ENCODE peak calls at places on chromosomes 13 and 19, in seven cellular contexts. One of them, this sample, is unnamed.

GRCh38 chr19:5594521-5594950 is 26.8 kb upstream of the TINCR start:
- DNase-seq in B cell: no peak
- DNase-seq in A549: no peak
- DNase-seq in heart left ventricle: no peak
- DNase-seq in DND-41: no peak
- DNase-seq in HCT116: no peak
- DNase-seq in neural crest cell: no peak
- DNase-seq in this sample: no peak

GRCh38 chr13:49936943-49937273 is 768 bp upstream of the SPRYD7 start:
- DNase-seq in heart left ventricle: no peak
- DNase-seq in DND-41: no peak
- DNase-seq in HCT116: no peak
- DNase-seq in B cell: no peak
- DNase-seq in A549: no peak
- DNase-seq in neural crest cell: no peak
- DNase-seq in this sample: no peak

GRCh38 chr19:46976845-46977320 is 42.8 kb upstream of the NPAS1 start:
- DNase-seq in heart left ventricle: peak
- DNase-seq in B cell: no peak
- DNase-seq in A549: no peak
- DNase-seq in HCT116: no peak
- DNase-seq in neural crest cell: no peak
- DNase-seq in DND-41: no peak
- DNase-seq in this sample: no peak

GRCh38 chr13:48232420-48233096 is 448 bp upstream of the ITM2B start:
- DNase-seq in A549: peak
- DNase-seq in heart left ventricle: no peak
- DNase-seq in HCT116: no peak
- DNase-seq in DND-41: no peak
- DNase-seq in B cell: peak
- DNase-seq in neural crest cell: no peak
- DNase-seq in this sample: no peak

GRCh38 chr13:46893820-46894533 is 2.9 kb downstream of the HTR2A start:
- DNase-seq in heart left ventricle: peak
- DNase-seq in B cell: peak
- DNase-seq in A549: peak
- DNase-seq in HCT116: peak
- DNase-seq in neural crest cell: peak
- DNase-seq in DND-41: peak
- DNase-seq in this sample: peak

GRCh38 chr13:102697929-102698648 is 3.2 kb upstream of the METTL21C start:
- DNase-seq in DND-41: no peak
- DNase-seq in B cell: no peak
- DNase-seq in A549: no peak
- DNase-seq in HCT116: no peak
- DNase-seq in neural crest cell: no peak
- DNase-seq in heart left ventricle: no peak
- DNase-seq in this sample: no peak

GRCh38 chr13:79380943-79381445 is 25.1 kb downstream of the RBM26 start:
- DNase-seq in heart left ventricle: no peak
- DNase-seq in HCT116: no peak
- DNase-seq in neural crest cell: no peak
- DNase-seq in DND-41: no peak
- DNase-seq in A549: no peak
- DNase-seq in B cell: no peak
- DNase-seq in this sample: no peak

GRCh38 chr13:64758520-64758919 is 2471.6 kb downstream of the PCDH9 start:
- DNase-seq in A549: no peak
- DNase-seq in B cell: no peak
- DNase-seq in DND-41: no peak
- DNase-seq in HCT116: no peak
- DNase-seq in neural crest cell: no peak
- DNase-seq in heart left ventricle: no peak
- DNase-seq in this sample: no peak

GRCh38 chr19:12792853-12793289 is 1.6 kb downstream of the JUNB start:
- DNase-seq in A549: no peak
- DNase-seq in HCT116: no peak
- DNase-seq in heart left ventricle: no peak
- DNase-seq in neural crest cell: no peak
- DNase-seq in DND-41: no peak
- DNase-seq in B cell: no peak
- DNase-seq in this sample: no peak

GRCh38 chr13:76094645-76095044 is 458.5 kb downstream of the LMO7 start:
- DNase-seq in neural crest cell: no peak
- DNase-seq in HCT116: no peak
- DNase-seq in A549: no peak
- DNase-seq in heart left ventricle: no peak
- DNase-seq in DND-41: no peak
- DNase-seq in B cell: no peak
- DNase-seq in this sample: no peak

GRCh38 chr13:100128373-100128772 is 39.5 kb downstream of the PCCA start:
- DNase-seq in neural crest cell: no peak
- DNase-seq in B cell: no peak
- DNase-seq in DND-41: no peak
- DNase-seq in HCT116: no peak
- DNase-seq in A549: peak
- DNase-seq in heart left ventricle: no peak
- DNase-seq in this sample: no peak

GRCh38 chr13:98879965-98880364 is 97.9 kb downstream of the DOCK9 start:
- DNase-seq in B cell: no peak
- DNase-seq in HCT116: no peak
- DNase-seq in heart left ventricle: no peak
- DNase-seq in DND-41: no peak
- DNase-seq in neural crest cell: no peak
- DNase-seq in A549: no peak
- DNase-seq in this sample: no peak

GRCh38 chr13:100673831-100674362 is 698 bp downstream of the TMTC4 start:
- DNase-seq in A549: peak
- DNase-seq in B cell: no peak
- DNase-seq in heart left ventricle: peak
- DNase-seq in HCT116: peak
- DNase-seq in neural crest cell: no peak
- DNase-seq in DND-41: peak
- DNase-seq in this sample: peak

GRCh38 chr13:60811581-60811980 is 414.6 kb downstream of the TDRD3 start:
- DNase-seq in B cell: no peak
- DNase-seq in A549: no peak
- DNase-seq in neural crest cell: no peak
- DNase-seq in heart left ventricle: no peak
- DNase-seq in HCT116: no peak
- DNase-seq in DND-41: no peak
- DNase-seq in this sample: no peak

GRCh38 chr13:90121784-90122183 is 1225.7 kb upstream of the MIR17HG start:
- DNase-seq in heart left ventricle: no peak
- DNase-seq in B cell: no peak
- DNase-seq in neural crest cell: no peak
- DNase-seq in HCT116: no peak
- DNase-seq in DND-41: no peak
- DNase-seq in A549: no peak
- DNase-seq in this sample: no peak

GRCh38 chr13:39910041-39910440 is 254.6 kb downstream of the COG6 start:
- DNase-seq in A549: no peak
- DNase-seq in DND-41: no peak
- DNase-seq in neural crest cell: no peak
- DNase-seq in heart left ventricle: no peak
- DNase-seq in HCT116: no peak
- DNase-seq in B cell: no peak
- DNase-seq in this sample: no peak

GRCh38 chr13:80363890-80364503 is 23.1 kb upstream of the SPRY2 start:
- DNase-seq in HCT116: no peak
- DNase-seq in heart left ventricle: no peak
- DNase-seq in A549: peak
- DNase-seq in neural crest cell: no peak
- DNase-seq in DND-41: no peak
- DNase-seq in B cell: no peak
- DNase-seq in this sample: no peak

GRCh38 chr19:10718205-10719196 is 622 bp downstream of the DNM2 start:
- DNase-seq in DND-41: peak
- DNase-seq in neural crest cell: peak
- DNase-seq in A549: no peak
- DNase-seq in B cell: peak
- DNase-seq in heart left ventricle: peak
- DNase-seq in HCT116: no peak
- DNase-seq in this sample: peak

GRCh38 chr13:110528371-110528770 is 33.2 kb downstream of the RAB20 start:
- DNase-seq in DND-41: no peak
- DNase-seq in HCT116: no peak
- DNase-seq in neural crest cell: no peak
- DNase-seq in A549: no peak
- DNase-seq in heart left ventricle: no peak
- DNase-seq in B cell: no peak
- DNase-seq in this sample: no peak

GRCh38 chr13:48749699-48750473 is 96.2 kb downstream of the CYSLTR2 start:
- DNase-seq in heart left ventricle: peak
- DNase-seq in DND-41: no peak
- DNase-seq in neural crest cell: peak
- DNase-seq in A549: peak
- DNase-seq in HCT116: peak
- DNase-seq in B cell: no peak
- DNase-seq in this sample: peak

GRCh38 chr13:27065582-27065981 is 106.0 kb downstream of the USP12 start:
- DNase-seq in HCT116: no peak
- DNase-seq in neural crest cell: no peak
- DNase-seq in A549: no peak
- DNase-seq in heart left ventricle: no peak
- DNase-seq in DND-41: no peak
- DNase-seq in B cell: no peak
- DNase-seq in this sample: no peak

GRCh38 chr19:29287061-29287460 is 74.1 kb upstream of the UQCRFS1 start:
- DNase-seq in A549: no peak
- DNase-seq in neural crest cell: no peak
- DNase-seq in B cell: no peak
- DNase-seq in DND-41: no peak
- DNase-seq in HCT116: no peak
- DNase-seq in heart left ventricle: no peak
- DNase-seq in this sample: no peak

GRCh38 chr19:15378529-15379082 is 981 bp downstream of the AKAP8 start:
- DNase-seq in HCT116: no peak
- DNase-seq in A549: peak
- DNase-seq in neural crest cell: peak
- DNase-seq in DND-41: peak
- DNase-seq in heart left ventricle: no peak
- DNase-seq in B cell: no peak
- DNase-seq in this sample: peak

GRCh38 chr19:28239270-28239669 is 973.7 kb downstream of the UQCRFS1 start:
- DNase-seq in DND-41: peak
- DNase-seq in HCT116: no peak
- DNase-seq in heart left ventricle: no peak
- DNase-seq in B cell: no peak
- DNase-seq in neural crest cell: peak
- DNase-seq in A549: peak
- DNase-seq in this sample: no peak
- TF ChIP-seq CTCF in DND-41: peak
- TF ChIP-seq CTCF in HCT116: no peak
- TF ChIP-seq CTCF in heart left ventricle: no peak
- TF ChIP-seq CTCF in B cell: no peak
- TF ChIP-seq CTCF in neural crest cell: peak
- TF ChIP-seq CTCF in A549: no peak
- TF ChIP-seq CTCF in this sample: no peak

DNA sequence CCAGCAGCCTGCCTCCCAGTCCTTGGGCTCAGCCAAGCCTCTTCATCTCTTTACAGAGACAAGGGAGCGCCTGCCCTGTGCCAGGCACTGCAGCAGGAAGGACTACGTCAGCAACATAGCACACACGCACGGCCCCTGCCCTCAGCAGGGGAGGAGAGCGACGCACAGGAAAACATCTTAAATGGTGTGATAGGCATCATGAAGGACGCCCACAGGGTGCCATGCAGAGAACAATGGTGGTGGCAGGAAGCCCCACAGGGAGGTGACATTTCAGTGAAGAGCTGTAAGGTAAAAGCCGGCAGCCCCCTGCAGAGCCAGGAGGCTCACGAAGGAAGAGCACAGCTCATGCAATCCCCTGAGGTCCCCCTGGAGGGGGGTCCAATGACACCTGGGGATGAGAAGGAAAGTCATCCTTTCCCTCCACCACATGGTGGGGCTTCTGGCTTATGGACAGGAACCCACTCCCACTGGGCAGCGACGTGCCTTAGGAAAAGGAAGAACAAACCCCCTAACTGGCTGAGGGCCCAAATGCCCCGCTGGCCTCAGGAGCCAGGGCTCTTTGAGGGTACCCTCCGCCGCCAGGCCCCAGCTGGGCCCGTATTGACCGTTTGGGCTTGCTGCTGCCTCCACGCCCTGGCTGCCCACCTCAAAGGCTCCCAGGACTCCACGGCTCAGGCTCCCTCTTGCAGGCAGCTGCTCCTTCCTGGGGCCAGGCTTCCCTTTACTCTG is 37.3 kb upstream of the C13orf42 start:
- DNase-seq in DND-41: no peak
- DNase-seq in B cell: no peak
- DNase-seq in HCT116: no peak
- DNase-seq in heart left ventricle: no peak
- DNase-seq in A549: no peak
- DNase-seq in neural crest cell: no peak
- DNase-seq in this sample: no peak
- TF ChIP-seq CTCF in DND-41: no peak
- TF ChIP-seq CTCF in B cell: no peak
- TF ChIP-seq CTCF in HCT116: no peak
- TF ChIP-seq CTCF in heart left ventricle: no peak
- TF ChIP-seq CTCF in A549: no peak
- TF ChIP-seq CTCF in neural crest cell: no peak
- TF ChIP-seq CTCF in this sample: no peak

DNA sequence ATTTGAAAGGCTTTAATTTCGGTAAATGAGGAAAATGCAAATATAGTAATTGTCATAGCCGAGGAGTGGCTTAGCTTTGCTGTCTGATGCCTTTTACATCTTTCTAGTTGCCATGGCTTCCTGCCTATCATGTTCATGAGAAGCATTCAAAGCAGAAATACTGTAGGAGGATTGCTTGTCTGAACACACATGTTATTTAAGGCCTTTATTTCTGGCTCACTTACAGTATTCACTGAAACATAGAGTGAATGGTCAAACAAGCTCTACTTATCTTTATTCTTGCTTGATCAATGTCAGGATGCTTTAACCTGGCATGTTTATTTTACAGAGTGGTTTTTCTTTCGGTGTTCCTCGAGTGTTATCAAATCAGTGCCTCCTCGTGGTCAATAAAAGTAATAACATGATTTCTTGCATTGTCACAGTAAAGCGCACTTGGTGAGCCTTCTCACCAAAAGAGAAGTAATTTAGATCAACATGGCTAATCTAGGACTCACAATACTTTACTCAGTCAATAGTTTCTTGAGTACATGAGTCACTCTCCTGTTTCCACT is 73.5 kb upstream of the PCDH17 start:
- DNase-seq in DND-41: no peak
- DNase-seq in neural crest cell: no peak
- DNase-seq in B cell: no peak
- DNase-seq in A549: peak
- DNase-seq in heart left ventricle: no peak
- DNase-seq in HCT116: no peak
- DNase-seq in this sample: no peak
- TF ChIP-seq CTCF in DND-41: peak
- TF ChIP-seq CTCF in neural crest cell: peak
- TF ChIP-seq CTCF in B cell: no peak
- TF ChIP-seq CTCF in A549: no peak
- TF ChIP-seq CTCF in heart left ventricle: no peak
- TF ChIP-seq CTCF in HCT116: no peak
- TF ChIP-seq CTCF in this sample: peak

GRCh38 chr13:97753942-97754670 is 199.4 kb upstream of the IPO5 start:
- DNase-seq in DND-41: no peak
- DNase-seq in B cell: no peak
- DNase-seq in heart left ventricle: no peak
- DNase-seq in neural crest cell: no peak
- DNase-seq in HCT116: no peak
- DNase-seq in A549: no peak
- DNase-seq in this sample: no peak
- TF ChIP-seq CTCF in DND-41: peak
- TF ChIP-seq CTCF in B cell: no peak
- TF ChIP-seq CTCF in heart left ventricle: no peak
- TF ChIP-seq CTCF in neural crest cell: no peak
- TF ChIP-seq CTCF in HCT116: peak
- TF ChIP-seq CTCF in A549: no peak
- TF ChIP-seq CTCF in this sample: no peak

This sample was measured in GM13976.